ENCODE peak calls at places on chromosomes 4 and X, in eight cellular contexts. A is NCI-H187 treated with DMSO at 0.1 percent for 48 hours; P is H54; S is GM23248; T is astrocyte of the hippocampus; W is stimulated activated CD8-positive, alpha-beta memory T cell treated with anti-CD3 and anti-CD28 coated beads, Interleukin-4, amount 100 ng/mL, for 24 hours; N is adrenal gland; I is hypothalamus. Q is an unnamed sample.

GRCh38 chr4:189507060-189507459 is 433.6 kb upstream of the FRG1 start:
- DNase-seq in W (no peak), I (no peak), A (no peak), P (no peak), T (no peak), N (no peak), S (no peak), Q (no peak)

GRCh38 chr4:156889616-156890594 is 81.7 kb downstream of the PDGFC start:
- DNase-seq in W (no peak), P (no peak), I (no peak), A (no peak), N (peak), T (peak), S (peak), Q (no peak)

GRCh38 chrX:125439194-125439849 is 119.7 kb downstream of the TEX13C start:
- DNase-seq in T (no peak), A (no peak), W (no peak), N (no peak), P (no peak), I (no peak), S (no peak), Q (no peak)

GRCh38 chr4:4852591-4853362 is 6.7 kb upstream of the MSX1 start:
- DNase-seq in T (peak), I (no peak), P (no peak), S (peak), N (no peak), A (no peak), W (no peak), Q (no peak)

GRCh38 chr4:70600305-70600704 is 8.2 kb downstream of the AMBN start:
- DNase-seq in N (no peak), A (no peak), I (no peak), P (no peak), T (no peak), S (no peak), W (no peak), Q (no peak)

GRCh38 chr4:7957113-7957656 is 17.5 kb upstream of the AFAP1 start:
- DNase-seq in A (no peak), I (no peak), S (no peak), T (no peak), N (no peak), W (no peak), P (no peak), Q (no peak)

GRCh38 chr4:114659386-114660008 is 60.9 kb downstream of the UGT8 start:
- DNase-seq in N (peak), S (peak), W (peak), A (no peak), T (peak), P (peak), I (peak), Q (peak)

GRCh38 chrX:129653985-129654651 is 638 bp downstream of the APLN start:
- DNase-seq in T (peak), N (no peak), W (no peak), P (peak), S (peak), A (no peak), I (peak), Q (no peak)

GRCh38 chr4:146453192-146453591 is 68.5 kb downstream of the SLC10A7 start:
- DNase-seq in S (no peak), T (no peak), I (no peak), N (no peak), W (no peak), P (no peak), A (no peak), Q (no peak)

GRCh38 chr4:30768278-30768677 is 48.1 kb downstream of the PCDH7 start:
- DNase-seq in A (no peak), N (no peak), T (no peak), S (no peak), W (no peak), P (no peak), I (no peak), Q (no peak)

GRCh38 chr4:60805500-60806313 is 394.4 kb upstream of the ADGRL3 start:
- DNase-seq in N (no peak), P (no peak), I (no peak), S (peak), T (peak), A (peak), W (no peak), Q (peak)

GRCh38 chr4:107740950-107741701 is 21.1 kb upstream of the PAPSS1 start:
- DNase-seq in T (peak), W (no peak), I (peak), N (peak), S (peak), P (no peak), A (no peak), Q (no peak)

GRCh38 chr4:80017125-80017854 is 55.7 kb downstream of the ANTXR2 start:
- DNase-seq in N (no peak), I (no peak), A (no peak), P (peak), T (peak), S (peak), W (no peak), Q (no peak)

GRCh38 chr4:78529569-78530209 is 21.9 kb upstream of the ANXA3 start:
- DNase-seq in T (no peak), S (peak), A (no peak), P (no peak), N (no peak), I (no peak), W (no peak), Q (no peak)

GRCh38 chr4:15636818-15637217 is 18.3 kb downstream of the FBXL5 start:
- DNase-seq in P (no peak), W (no peak), A (no peak), N (no peak), I (no peak), T (no peak), S (no peak), Q (no peak)

GRCh38 chr4:72112514-72113156 is 80.8 kb downstream of the NPFFR2 start:
- DNase-seq in A (no peak), S (peak), I (no peak), P (no peak), T (peak), W (no peak), N (no peak), Q (no peak)

GRCh38 chrX:149510386-149510785 is 5.3 kb upstream of the IDS start:
- DNase-seq in W (no peak), T (peak), I (no peak), P (no peak), S (peak), A (no peak), N (no peak), Q (no peak)